ENCODE peak calls at places on chromosomes 12 and 14, in seven cellular contexts. One of them, this sample, is unnamed.

GRCh38 chr14:92540472-92541048 is 27.0 kb downstream of the RIN3 start:
- DNase-seq in hepatocyte: peak; percentile 82
- DNase-seq in right cardiac atrium: peak; percentile 94
- DNase-seq in effector memory CD4-positive, alpha-beta T cell: no peak
- DNase-seq in heart right ventricle: peak; percentile 94
- DNase-seq in cardiac muscle cell: peak; percentile 100
- DNase-seq in heart left ventricle: peak; percentile 94
- DNase-seq in this sample: no peak

GRCh38 chr12:128989287-128989686 is 136.0 kb downstream of the GLT1D1 start:
- DNase-seq in hepatocyte: no peak
- DNase-seq in right cardiac atrium: no peak
- DNase-seq in effector memory CD4-positive, alpha-beta T cell: no peak
- DNase-seq in heart right ventricle: no peak
- DNase-seq in cardiac muscle cell: no peak
- DNase-seq in heart left ventricle: no peak
- DNase-seq in this sample: no peak

GRCh38 chr14:51677276-51677675 is 25.6 kb downstream of the FRMD6 start:
- DNase-seq in hepatocyte: no peak
- DNase-seq in right cardiac atrium: no peak
- DNase-seq in effector memory CD4-positive, alpha-beta T cell: no peak
- DNase-seq in heart right ventricle: no peak
- DNase-seq in cardiac muscle cell: peak; percentile 78
- DNase-seq in heart left ventricle: no peak
- DNase-seq in this sample: no peak

GRCh38 chr12:58633479-58633878 is 286.8 kb downstream of the LRIG3 start:
- DNase-seq in hepatocyte: no peak
- DNase-seq in right cardiac atrium: no peak
- DNase-seq in effector memory CD4-positive, alpha-beta T cell: no peak
- DNase-seq in heart right ventricle: no peak
- DNase-seq in cardiac muscle cell: peak; percentile 53
- DNase-seq in heart left ventricle: no peak
- DNase-seq in this sample: no peak

GRCh38 chr12:94603434-94604068 is 46.8 kb downstream of the TMCC3 start:
- DNase-seq in hepatocyte: no peak
- DNase-seq in right cardiac atrium: peak; percentile 25
- DNase-seq in effector memory CD4-positive, alpha-beta T cell: peak; percentile 2
- DNase-seq in heart right ventricle: no peak
- DNase-seq in cardiac muscle cell: no peak
- DNase-seq in heart left ventricle: no peak
- DNase-seq in this sample: peak; percentile 65

GRCh38 chr12:47312794-47313426 is 233.2 kb upstream of the AMIGO2 start:
- DNase-seq in hepatocyte: peak; percentile 30
- DNase-seq in right cardiac atrium: no peak
- DNase-seq in effector memory CD4-positive, alpha-beta T cell: no peak
- DNase-seq in heart right ventricle: no peak
- DNase-seq in cardiac muscle cell: no peak
- DNase-seq in heart left ventricle: no peak
- DNase-seq in this sample: no peak

GRCh38 chr14:86166541-86166940 is 636.6 kb downstream of the FLRT2 start:
- DNase-seq in hepatocyte: no peak
- DNase-seq in right cardiac atrium: no peak
- DNase-seq in effector memory CD4-positive, alpha-beta T cell: no peak
- DNase-seq in heart right ventricle: no peak
- DNase-seq in cardiac muscle cell: no peak
- DNase-seq in heart left ventricle: no peak
- DNase-seq in this sample: no peak

GRCh38 chr12:94100254-94100653 is 48.1 kb upstream of the PLXNC1 start:
- DNase-seq in hepatocyte: peak; percentile 53
- DNase-seq in right cardiac atrium: no peak
- DNase-seq in effector memory CD4-positive, alpha-beta T cell: no peak
- DNase-seq in heart right ventricle: no peak
- DNase-seq in cardiac muscle cell: peak; percentile 78
- DNase-seq in heart left ventricle: no peak
- DNase-seq in this sample: no peak

GRCh38 chr12:70831538-70831937 is 89.0 kb downstream of the PTPRR start:
- DNase-seq in hepatocyte: peak; percentile 41
- DNase-seq in right cardiac atrium: no peak
- DNase-seq in effector memory CD4-positive, alpha-beta T cell: no peak
- DNase-seq in heart right ventricle: no peak
- DNase-seq in cardiac muscle cell: peak; percentile 27
- DNase-seq in heart left ventricle: no peak
- DNase-seq in this sample: no peak

GRCh38 chr12:68317047-68317667 is 15.0 kb downstream of the MDM1 start:
- DNase-seq in hepatocyte: peak; percentile 76
- DNase-seq in right cardiac atrium: no peak
- DNase-seq in effector memory CD4-positive, alpha-beta T cell: no peak
- DNase-seq in heart right ventricle: peak; percentile 42
- DNase-seq in cardiac muscle cell: peak; percentile 77
- DNase-seq in heart left ventricle: peak; percentile 44
- DNase-seq in this sample: peak; percentile 54

GRCh38 chr12:50215033-50215432 is 47.9 kb upstream of the CERS5 start:
- DNase-seq in hepatocyte: no peak
- DNase-seq in right cardiac atrium: no peak
- DNase-seq in effector memory CD4-positive, alpha-beta T cell: no peak
- DNase-seq in heart right ventricle: no peak
- DNase-seq in cardiac muscle cell: peak; percentile 72
- DNase-seq in heart left ventricle: no peak
- DNase-seq in this sample: no peak

GRCh38 chr12:58046281-58046680 is 104.9 kb downstream of the ATP23 start:
- DNase-seq in hepatocyte: no peak
- DNase-seq in right cardiac atrium: no peak
- DNase-seq in effector memory CD4-positive, alpha-beta T cell: no peak
- DNase-seq in heart right ventricle: no peak
- DNase-seq in cardiac muscle cell: no peak
- DNase-seq in heart left ventricle: no peak
- DNase-seq in this sample: no peak

GRCh38 chr14:61130512-61131260 is 149.6 kb downstream of the SLC38A6 start:
- DNase-seq in hepatocyte: no peak
- DNase-seq in right cardiac atrium: no peak
- DNase-seq in effector memory CD4-positive, alpha-beta T cell: no peak
- DNase-seq in heart right ventricle: no peak
- DNase-seq in cardiac muscle cell: no peak
- DNase-seq in heart left ventricle: no peak
- DNase-seq in this sample: no peak

GRCh38 chr12:67788118-67788517 is 139.6 kb downstream of the DYRK2 start:
- DNase-seq in hepatocyte: no peak
- DNase-seq in right cardiac atrium: no peak
- DNase-seq in effector memory CD4-positive, alpha-beta T cell: no peak
- DNase-seq in heart right ventricle: no peak
- DNase-seq in cardiac muscle cell: no peak
- DNase-seq in heart left ventricle: no peak
- DNase-seq in this sample: no peak

GRCh38 chr12:10190558-10191388 is 11.9 kb downstream of the TMEM52B start:
- DNase-seq in hepatocyte: peak; percentile 80
- DNase-seq in right cardiac atrium: peak; percentile 54
- DNase-seq in effector memory CD4-positive, alpha-beta T cell: no peak
- DNase-seq in heart right ventricle: peak; percentile 47
- DNase-seq in cardiac muscle cell: peak; percentile 72
- DNase-seq in heart left ventricle: peak; percentile 35
- DNase-seq in this sample: peak; percentile 77

GRCh38 chr12:52230364-52231281 is 2.4 kb upstream of the KRT7 start:
- DNase-seq in hepatocyte: no peak
- DNase-seq in right cardiac atrium: no peak
- DNase-seq in effector memory CD4-positive, alpha-beta T cell: no peak
- DNase-seq in heart right ventricle: peak; percentile 27
- DNase-seq in cardiac muscle cell: peak; percentile 84
- DNase-seq in heart left ventricle: peak; percentile 25
- DNase-seq in this sample: no peak

GRCh38 chr14:55272922-55273321 is 1.7 kb downstream of the FBXO34 start:
- DNase-seq in hepatocyte: no peak
- DNase-seq in right cardiac atrium: no peak
- DNase-seq in effector memory CD4-positive, alpha-beta T cell: no peak
- DNase-seq in heart right ventricle: no peak
- DNase-seq in cardiac muscle cell: no peak
- DNase-seq in heart left ventricle: no peak
- DNase-seq in this sample: no peak

GRCh38 chr14:87800216-87800615 is 192.8 kb downstream of the GALC start:
- DNase-seq in hepatocyte: no peak
- DNase-seq in right cardiac atrium: no peak
- DNase-seq in effector memory CD4-positive, alpha-beta T cell: no peak
- DNase-seq in heart right ventricle: no peak
- DNase-seq in cardiac muscle cell: no peak
- DNase-seq in heart left ventricle: no peak
- DNase-seq in this sample: no peak

GRCh38 chr12:92304335-92305066 is 158.9 kb upstream of the BTG1 start:
- DNase-seq in hepatocyte: no peak
- DNase-seq in right cardiac atrium: no peak
- DNase-seq in effector memory CD4-positive, alpha-beta T cell: no peak
- DNase-seq in heart right ventricle: peak; percentile 31
- DNase-seq in cardiac muscle cell: peak; percentile 5
- DNase-seq in heart left ventricle: peak; percentile 22
- DNase-seq in this sample: peak; percentile 64

GRCh38 chr14:88985654-88986053 is 161.2 kb downstream of the TTC8 start:
- DNase-seq in hepatocyte: no peak
- DNase-seq in right cardiac atrium: no peak
- DNase-seq in effector memory CD4-positive, alpha-beta T cell: no peak
- DNase-seq in heart right ventricle: no peak
- DNase-seq in cardiac muscle cell: peak; percentile 18
- DNase-seq in heart left ventricle: no peak
- DNase-seq in this sample: no peak

GRCh38 chr12:121214171-121214777 is 4.3 kb downstream of the P2RX4 start:
- DNase-seq in hepatocyte: peak; percentile 44
- DNase-seq in right cardiac atrium: no peak
- DNase-seq in effector memory CD4-positive, alpha-beta T cell: no peak
- DNase-seq in heart right ventricle: no peak
- DNase-seq in cardiac muscle cell: peak; percentile 78
- DNase-seq in heart left ventricle: no peak
- DNase-seq in this sample: no peak

GRCh38 chr12:39620664-39621658 is 1.4 kb upstream of the ABCD2 start:
- DNase-seq in hepatocyte: no peak
- DNase-seq in right cardiac atrium: no peak
- DNase-seq in effector memory CD4-positive, alpha-beta T cell: no peak
- DNase-seq in heart right ventricle: no peak
- DNase-seq in cardiac muscle cell: peak; percentile 10
- DNase-seq in heart left ventricle: no peak
- DNase-seq in this sample: no peak

GRCh38 chr12:40566246-40566645 is 126.0 kb upstream of the CNTN1 start:
- DNase-seq in hepatocyte: no peak
- DNase-seq in right cardiac atrium: no peak
- DNase-seq in effector memory CD4-positive, alpha-beta T cell: no peak
- DNase-seq in heart right ventricle: no peak
- DNase-seq in cardiac muscle cell: no peak
- DNase-seq in heart left ventricle: no peak
- DNase-seq in this sample: no peak

GRCh38 chr12:131922772-131923171 is 6.3 kb upstream of the PUS1 start:
- DNase-seq in hepatocyte: no peak
- DNase-seq in right cardiac atrium: no peak
- DNase-seq in effector memory CD4-positive, alpha-beta T cell: no peak
- DNase-seq in heart right ventricle: no peak
- DNase-seq in cardiac muscle cell: no peak
- DNase-seq in heart left ventricle: no peak
- DNase-seq in this sample: no peak

GRCh38 chr12:27940756-27941402 is 31.7 kb downstream of the PTHLH start:
- DNase-seq in hepatocyte: peak; percentile 81
- DNase-seq in right cardiac atrium: peak; percentile 63
- DNase-seq in effector memory CD4-positive, alpha-beta T cell: peak; percentile 45
- DNase-seq in heart right ventricle: peak; percentile 61
- DNase-seq in cardiac muscle cell: peak; percentile 87
- DNase-seq in heart left ventricle: peak; percentile 53
- DNase-seq in this sample: peak; percentile 80

GRCh38 chr14:32510815-32511214 is 181.7 kb downstream of the AKAP6 start:
- DNase-seq in hepatocyte: no peak
- DNase-seq in right cardiac atrium: no peak
- DNase-seq in effector memory CD4-positive, alpha-beta T cell: no peak
- DNase-seq in heart right ventricle: no peak
- DNase-seq in cardiac muscle cell: no peak
- DNase-seq in heart left ventricle: no peak
- DNase-seq in this sample: no peak
- H3K4me1 ChIP-seq in hepatocyte: peaks cover 5% of the 10 kb centered on the region
- H3K4me1 ChIP-seq in right cardiac atrium: peaks cover 3% of the 10 kb centered on the region
- H3K4me1 ChIP-seq in effector memory CD4-positive, alpha-beta T cell: no peaks in the 10 kb centered on the region
- H3K4me1 ChIP-seq in heart right ventricle: peaks cover 21% of the 10 kb centered on the region
- H3K4me1 ChIP-seq in cardiac muscle cell: peaks cover 12% of the 10 kb centered on the region
- H3K4me1 ChIP-seq in heart left ventricle: peaks cover 33% of the 10 kb centered on the region
- H3K4me1 ChIP-seq in this sample: no peaks in the 10 kb centered on the region

GRCh38 chr12:62762645-62763044 is 172.3 kb downstream of the PPM1H start:
- DNase-seq in hepatocyte: no peak
- DNase-seq in right cardiac atrium: no peak
- DNase-seq in effector memory CD4-positive, alpha-beta T cell: no peak
- DNase-seq in heart right ventricle: no peak
- DNase-seq in cardiac muscle cell: no peak
- DNase-seq in heart left ventricle: no peak
- DNase-seq in this sample: no peak
- H3K4me1 ChIP-seq in hepatocyte: peaks cover 40% of the 10 kb centered on the region
- H3K4me1 ChIP-seq in right cardiac atrium: peaks cover 4% of the 10 kb centered on the region
- H3K4me1 ChIP-seq in effector memory CD4-positive, alpha-beta T cell: no peaks in the 10 kb centered on the region
- H3K4me1 ChIP-seq in heart right ventricle: peaks cover 8% of the 10 kb centered on the region
- H3K4me1 ChIP-seq in cardiac muscle cell: peaks cover 9% of the 10 kb centered on the region
- H3K4me1 ChIP-seq in heart left ventricle: peaks cover 32% of the 10 kb centered on the region
- H3K4me1 ChIP-seq in this sample: peaks cover 29% of the 10 kb centered on the region

DNA sequence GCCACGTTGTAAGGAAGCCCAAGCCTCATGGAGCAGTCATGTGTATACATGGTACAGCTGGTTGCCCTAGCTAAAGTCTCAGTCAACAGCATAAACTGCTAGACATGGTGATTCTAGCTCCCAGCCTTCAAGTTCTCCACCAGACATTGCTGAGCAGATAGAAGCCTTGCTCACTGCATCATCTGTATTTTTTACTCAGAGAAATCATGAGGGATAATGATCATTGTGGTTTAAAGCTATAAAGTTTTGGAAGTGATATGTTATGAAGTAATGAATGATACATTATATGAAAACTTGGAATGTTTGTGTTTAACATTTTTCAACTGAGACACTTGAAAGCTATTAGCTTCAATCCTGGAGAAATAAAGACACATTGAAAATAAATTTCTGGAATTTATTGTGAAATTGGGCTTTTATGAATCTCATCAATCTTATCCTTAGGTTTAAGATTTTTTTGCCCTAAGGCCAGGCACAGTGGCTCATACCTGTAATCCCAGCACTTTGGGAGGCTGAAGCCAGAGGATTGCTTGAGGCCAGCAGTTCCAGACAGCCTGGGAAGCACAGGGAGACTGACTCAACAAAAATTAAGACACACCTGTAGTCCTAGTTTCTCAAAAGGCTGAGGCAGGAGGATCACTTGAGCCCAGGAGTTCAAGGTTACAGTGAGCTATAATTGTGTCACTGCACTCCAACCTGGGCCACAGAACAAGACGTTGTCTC is 5.6 kb upstream of the NFATC4 start:
- DNase-seq in hepatocyte: no peak
- DNase-seq in right cardiac atrium: no peak
- DNase-seq in effector memory CD4-positive, alpha-beta T cell: no peak
- DNase-seq in heart right ventricle: no peak
- DNase-seq in cardiac muscle cell: no peak
- DNase-seq in heart left ventricle: no peak
- DNase-seq in this sample: no peak
- H3K4me1 ChIP-seq in hepatocyte: peaks cover 7% of the 10 kb centered on the region
- H3K4me1 ChIP-seq in right cardiac atrium: no peaks in the 10 kb centered on the region
- H3K4me1 ChIP-seq in effector memory CD4-positive, alpha-beta T cell: peaks cover 20% of the 10 kb centered on the region
- H3K4me1 ChIP-seq in heart right ventricle: peaks cover 10% of the 10 kb centered on the region
- H3K4me1 ChIP-seq in cardiac muscle cell: peaks cover 5% of the 10 kb centered on the region
- H3K4me1 ChIP-seq in heart left ventricle: peaks cover 19% of the 10 kb centered on the region
- H3K4me1 ChIP-seq in this sample: peaks cover 11% of the 10 kb centered on the region

DNA sequence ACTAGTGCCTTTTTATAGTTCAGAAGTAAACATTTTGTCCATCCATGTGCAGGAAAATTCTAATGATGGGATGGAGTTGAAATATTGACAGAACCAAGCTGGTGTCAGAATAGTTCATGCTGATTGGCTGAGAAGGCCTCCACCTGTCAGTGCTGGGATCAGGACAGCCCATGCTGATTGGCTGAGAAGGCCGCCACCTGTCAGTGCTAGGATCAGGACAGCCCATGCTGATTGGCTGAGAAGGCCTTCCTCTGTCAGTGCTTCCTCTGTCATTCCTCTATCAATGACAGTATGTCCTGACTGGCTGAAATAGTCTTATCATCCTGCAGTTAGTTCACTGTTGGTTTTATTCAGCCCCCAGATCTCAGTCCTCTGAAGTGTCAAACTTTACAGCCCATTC is 95.7 kb downstream of the PPP2R5C start:
- DNase-seq in hepatocyte: no peak
- DNase-seq in right cardiac atrium: no peak
- DNase-seq in effector memory CD4-positive, alpha-beta T cell: no peak
- DNase-seq in heart right ventricle: no peak
- DNase-seq in cardiac muscle cell: no peak
- DNase-seq in heart left ventricle: no peak
- DNase-seq in this sample: no peak
- H3K4me1 ChIP-seq in hepatocyte: no peaks in the 10 kb centered on the region
- H3K4me1 ChIP-seq in right cardiac atrium: peaks cover 12% of the 10 kb centered on the region
- H3K4me1 ChIP-seq in effector memory CD4-positive, alpha-beta T cell: peaks cover 18% of the 10 kb centered on the region
- H3K4me1 ChIP-seq in heart right ventricle: peaks cover 32% of the 10 kb centered on the region
- H3K4me1 ChIP-seq in cardiac muscle cell: peaks cover 9% of the 10 kb centered on the region
- H3K4me1 ChIP-seq in heart left ventricle: peaks cover 64% of the 10 kb centered on the region
- H3K4me1 ChIP-seq in this sample: no peaks in the 10 kb centered on the region